ENCODE peak calls at places on chromosomes 6 and 20, in four cellular contexts. One of them, this sample, is unnamed.

GRCh38 chr20:1389703-1390385 is 3.0 kb downstream of the FKBP1A start:
- DNase-seq in esophagus muscularis mucosa: peak; percentile 83
- DNase-seq in suprapubic skin: no peak
- DNase-seq in lung: peak; percentile 60
- DNase-seq in this sample: peak; percentile 89

GRCh38 chr6:56955171-56956155 is 556 bp downstream of the BEND6 start:
- DNase-seq in esophagus muscularis mucosa: no peak
- DNase-seq in suprapubic skin: peak; percentile 84
- DNase-seq in lung: peak; percentile 79
- DNase-seq in this sample: peak; percentile 67

GRCh38 chr20:46959081-46959692 is 64.5 kb downstream of the EYA2 start:
- DNase-seq in esophagus muscularis mucosa: no peak
- DNase-seq in suprapubic skin: no peak
- DNase-seq in lung: no peak
- DNase-seq in this sample: no peak

GRCh38 chr6:120451508-120451907 is 882.8 kb downstream of the TBC1D32 start:
- DNase-seq in esophagus muscularis mucosa: no peak
- DNase-seq in suprapubic skin: no peak
- DNase-seq in lung: no peak
- DNase-seq in this sample: no peak

GRCh38 chr6:148947621-148948444 is 201.0 kb downstream of the UST start:
- DNase-seq in esophagus muscularis mucosa: no peak
- DNase-seq in suprapubic skin: peak; percentile 88
- DNase-seq in lung: peak; percentile 83
- DNase-seq in this sample: peak; percentile 83

GRCh38 chr6:42555477-42556457 is 8.1 kb upstream of the UBR2 start:
- DNase-seq in esophagus muscularis mucosa: no peak
- DNase-seq in suprapubic skin: no peak
- DNase-seq in lung: no peak
- DNase-seq in this sample: no peak

GRCh38 chr6:87209812-87210211 is 54.4 kb downstream of the ZNF292 start:
- DNase-seq in esophagus muscularis mucosa: no peak
- DNase-seq in suprapubic skin: no peak
- DNase-seq in lung: no peak
- DNase-seq in this sample: no peak

GRCh38 chr20:10715035-10715434 is 41.2 kb upstream of the JAG1 start:
- DNase-seq in esophagus muscularis mucosa: no peak
- DNase-seq in suprapubic skin: no peak
- DNase-seq in lung: no peak
- DNase-seq in this sample: no peak

GRCh38 chr20:53040678-53041674 is 68.8 kb downstream of the TSHZ2 start:
- DNase-seq in esophagus muscularis mucosa: peak; percentile 91
- DNase-seq in suprapubic skin: no peak
- DNase-seq in lung: no peak
- DNase-seq in this sample: peak; percentile 14

GRCh38 chr6:140370949-140371348 is 996.5 kb upstream of the CITED2 start:
- DNase-seq in esophagus muscularis mucosa: no peak
- DNase-seq in suprapubic skin: no peak
- DNase-seq in lung: no peak
- DNase-seq in this sample: no peak

GRCh38 chr6:15755555-15755954 is 92.7 kb upstream of the DTNBP1 start:
- DNase-seq in esophagus muscularis mucosa: no peak
- DNase-seq in suprapubic skin: no peak
- DNase-seq in lung: no peak
- DNase-seq in this sample: no peak

GRCh38 chr20:20096421-20096820 is 44.1 kb downstream of the CFAP61 start:
- DNase-seq in esophagus muscularis mucosa: no peak
- DNase-seq in suprapubic skin: no peak
- DNase-seq in lung: no peak
- DNase-seq in this sample: no peak

GRCh38 chr6:8157839-8158238 is 55.5 kb upstream of the EEF1E1 start:
- DNase-seq in esophagus muscularis mucosa: no peak
- DNase-seq in suprapubic skin: no peak
- DNase-seq in lung: no peak
- DNase-seq in this sample: no peak

GRCh38 chr6:111975501-111975900 is 78.4 kb upstream of the CCN6 start:
- DNase-seq in esophagus muscularis mucosa: peak; percentile 53
- DNase-seq in suprapubic skin: no peak
- DNase-seq in lung: no peak
- DNase-seq in this sample: no peak

GRCh38 chr6:37827603-37828265 is 8.2 kb downstream of the ZFAND3 start:
- DNase-seq in esophagus muscularis mucosa: no peak
- DNase-seq in suprapubic skin: no peak
- DNase-seq in lung: no peak
- DNase-seq in this sample: no peak

GRCh38 chr6:75486850-75487568 is 6.6 kb downstream of the FILIP1 start:
- DNase-seq in esophagus muscularis mucosa: no peak
- DNase-seq in suprapubic skin: no peak
- DNase-seq in lung: no peak
- DNase-seq in this sample: no peak

GRCh38 chr6:27617046-27617687 is 144.3 kb upstream of the ZNF184 start:
- DNase-seq in esophagus muscularis mucosa: no peak
- DNase-seq in suprapubic skin: no peak
- DNase-seq in lung: no peak
- DNase-seq in this sample: no peak

GRCh38 chr6:70145178-70145577 is 157.7 kb downstream of the COL9A1 start:
- DNase-seq in esophagus muscularis mucosa: no peak
- DNase-seq in suprapubic skin: no peak
- DNase-seq in lung: no peak
- DNase-seq in this sample: no peak

GRCh38 chr20:60206259-60206658 is 248.0 kb downstream of the CDH26 start:
- DNase-seq in esophagus muscularis mucosa: peak; percentile 55
- DNase-seq in suprapubic skin: no peak
- DNase-seq in lung: no peak
- DNase-seq in this sample: peak; percentile 51

GRCh38 chr20:2246081-2246491 is 49.7 kb upstream of the TGM3 start:
- DNase-seq in esophagus muscularis mucosa: no peak
- DNase-seq in suprapubic skin: no peak
- DNase-seq in lung: no peak
- DNase-seq in this sample: no peak

GRCh38 chr20:32052792-32053362 is 835 bp downstream of the HCK start:
- DNase-seq in esophagus muscularis mucosa: no peak
- DNase-seq in suprapubic skin: no peak
- DNase-seq in lung: peak; percentile 69
- DNase-seq in this sample: peak; percentile 30

GRCh38 chr6:89297695-89298351 is 17.3 kb downstream of the GABRR2 start:
- DNase-seq in esophagus muscularis mucosa: peak; percentile 80
- DNase-seq in suprapubic skin: no peak
- DNase-seq in lung: no peak
- DNase-seq in this sample: no peak

GRCh38 chr6:44072452-44072958 is 54.7 kb downstream of the MRPL14 start:
- DNase-seq in esophagus muscularis mucosa: no peak
- DNase-seq in suprapubic skin: no peak
- DNase-seq in lung: no peak
- DNase-seq in this sample: no peak

GRCh38 chr6:75757295-75757694 is 8.3 kb downstream of the MYO6 start:
- DNase-seq in esophagus muscularis mucosa: no peak
- DNase-seq in suprapubic skin: no peak
- DNase-seq in lung: no peak
- DNase-seq in this sample: no peak

GRCh38 chr6:122803056-122803695 is 14.1 kb downstream of the SMPDL3A start:
- DNase-seq in esophagus muscularis mucosa: no peak
- DNase-seq in suprapubic skin: no peak
- DNase-seq in lung: no peak
- DNase-seq in this sample: no peak

GRCh38 chr6:80543598-80544181 is 437.2 kb downstream of the BCKDHB start:
- DNase-seq in esophagus muscularis mucosa: no peak
- DNase-seq in suprapubic skin: no peak
- DNase-seq in lung: no peak
- DNase-seq in this sample: no peak

GRCh38 chr20:4973330-4974097 is 27.8 kb downstream of the SLC23A2 start:
- DNase-seq in esophagus muscularis mucosa: no peak
- DNase-seq in suprapubic skin: no peak
- DNase-seq in lung: peak; percentile 39
- DNase-seq in this sample: peak; percentile 89

GRCh38 chr6:11675610-11676009 is 103.0 kb downstream of the ADTRP start:
- DNase-seq in esophagus muscularis mucosa: no peak
- DNase-seq in suprapubic skin: no peak
- DNase-seq in lung: no peak
- DNase-seq in this sample: no peak

GRCh38 chr6:117441824-117442264 is 16.1 kb upstream of the ROS1 start:
- DNase-seq in esophagus muscularis mucosa: no peak
- DNase-seq in suprapubic skin: no peak
- DNase-seq in lung: no peak
- DNase-seq in this sample: no peak

GRCh38 chr20:62774762-62775161 is 21.5 kb upstream of the MRGBP start:
- DNase-seq in esophagus muscularis mucosa: no peak
- DNase-seq in suprapubic skin: no peak
- DNase-seq in lung: no peak
- DNase-seq in this sample: no peak

GRCh38 chr6:135922746-135923145 is 71.2 kb downstream of the PDE7B start:
- DNase-seq in esophagus muscularis mucosa: no peak
- DNase-seq in suprapubic skin: no peak
- DNase-seq in lung: no peak
- DNase-seq in this sample: peak; percentile 69

GRCh38 chr6:84258268-84258667 is 30.8 kb upstream of the CEP162 start:
- DNase-seq in esophagus muscularis mucosa: no peak
- DNase-seq in suprapubic skin: no peak
- DNase-seq in lung: no peak
- DNase-seq in this sample: no peak

DNA sequence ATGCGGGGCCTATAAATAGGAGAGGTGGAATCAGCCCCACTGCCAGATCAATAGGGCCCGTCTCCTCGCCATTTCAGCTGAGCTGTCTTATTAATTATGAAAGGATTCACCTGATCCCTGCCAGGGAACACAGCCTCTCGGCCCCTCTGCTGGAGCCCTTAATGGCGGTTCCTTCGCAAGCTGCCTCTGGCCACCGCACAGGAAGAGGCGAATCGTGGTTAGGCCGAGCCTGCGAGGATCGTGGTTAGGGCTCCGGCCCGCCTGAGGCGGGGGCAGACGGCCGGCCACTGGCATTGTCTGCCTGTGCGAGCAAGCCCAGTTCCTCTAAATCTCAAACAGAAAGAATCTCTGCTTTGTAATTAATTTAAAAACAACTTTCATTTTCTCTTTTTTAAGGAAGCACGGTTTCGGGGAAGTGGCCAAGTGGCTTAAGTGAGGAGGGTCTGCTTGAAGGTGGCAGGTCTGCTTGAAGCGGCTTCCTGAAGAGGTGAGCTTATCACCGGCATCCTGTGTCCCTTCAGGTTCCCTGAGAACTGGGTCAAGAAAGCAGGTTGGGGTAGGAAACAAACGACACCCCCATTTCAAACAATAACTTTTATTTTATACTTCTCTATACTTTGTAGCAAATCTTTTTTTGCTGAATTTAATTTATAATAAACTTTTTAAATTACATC is 9.2 kb downstream of the NRN1 start:
- DNase-seq in esophagus muscularis mucosa: no peak
- DNase-seq in suprapubic skin: no peak
- DNase-seq in lung: no peak
- DNase-seq in this sample: no peak
- H3K27me3 ChIP-seq in esophagus muscularis mucosa: peaks cover 79% of the 10 kb centered on the region
- H3K27me3 ChIP-seq in suprapubic skin: peaks cover 98% of the 10 kb centered on the region
- H3K27me3 ChIP-seq in lung: no peaks in the 10 kb centered on the region
- H3K27me3 ChIP-seq in this sample: peaks cover 73% of the 10 kb centered on the region

DNA sequence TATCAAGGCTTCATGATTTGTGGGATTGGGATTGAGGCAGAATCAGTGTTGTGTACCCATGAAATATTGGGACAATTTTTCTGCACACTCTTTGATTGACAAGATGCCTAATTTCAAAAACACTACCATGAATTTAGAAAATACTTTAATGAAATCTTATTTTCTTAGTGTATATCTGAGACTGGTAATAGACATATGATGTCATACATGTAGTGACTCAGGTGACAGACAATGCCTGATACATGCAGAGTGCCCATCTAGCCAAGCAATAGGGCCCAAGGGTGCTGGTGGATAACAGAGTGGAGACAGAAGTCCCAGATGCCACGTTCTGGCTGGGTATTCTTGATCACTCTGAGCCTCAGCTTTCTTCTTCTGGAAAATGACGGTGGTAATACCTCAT is 279.6 kb upstream of the ARID1B start:
- DNase-seq in esophagus muscularis mucosa: no peak
- DNase-seq in suprapubic skin: no peak
- DNase-seq in lung: no peak
- DNase-seq in this sample: no peak
- H3K27me3 ChIP-seq in esophagus muscularis mucosa: no peaks in the 10 kb centered on the region
- H3K27me3 ChIP-seq in suprapubic skin: no peaks in the 10 kb centered on the region
- H3K27me3 ChIP-seq in lung: no peaks in the 10 kb centered on the region
- H3K27me3 ChIP-seq in this sample: no peaks in the 10 kb centered on the region

GRCh38 chr20:22074635-22075034 is 369.2 kb downstream of the PAX1 start:
- DNase-seq in esophagus muscularis mucosa: no peak
- DNase-seq in suprapubic skin: no peak
- DNase-seq in lung: no peak
- DNase-seq in this sample: no peak

GRCh38 chr20:22070546-22070945 is 365.1 kb downstream of the PAX1 start:
- DNase-seq in esophagus muscularis mucosa: no peak
- DNase-seq in suprapubic skin: no peak
- DNase-seq in lung: no peak
- DNase-seq in this sample: no peak
- H3K27me3 ChIP-seq in esophagus muscularis mucosa: no peaks in the 10 kb centered on the region
- H3K27me3 ChIP-seq in suprapubic skin: no peaks in the 10 kb centered on the region
- H3K27me3 ChIP-seq in lung: no peaks in the 10 kb centered on the region
- H3K27me3 ChIP-seq in this sample: no peaks in the 10 kb centered on the region

GRCh38 chr20:25061821-25062530 is 4.0 kb upstream of the ACSS1 start:
- DNase-seq in esophagus muscularis mucosa: no peak
- DNase-seq in suprapubic skin: no peak
- DNase-seq in lung: no peak
- DNase-seq in this sample: no peak

GRCh38 chr20:25059487-25059820 is 1.5 kb upstream of the ACSS1 start:
- DNase-seq in esophagus muscularis mucosa: no peak
- DNase-seq in suprapubic skin: no peak
- DNase-seq in lung: no peak
- DNase-seq in this sample: peak; percentile 2

GRCh38 chr20:25059866-25060465 is 2.0 kb upstream of the ACSS1 start:
- DNase-seq in esophagus muscularis mucosa: no peak
- DNase-seq in suprapubic skin: no peak
- DNase-seq in lung: no peak
- DNase-seq in this sample: no peak

GRCh38 chr20:25062841-25063240 is 4.9 kb upstream of the ACSS1 start:
- DNase-seq in esophagus muscularis mucosa: no peak
- DNase-seq in suprapubic skin: no peak
- DNase-seq in lung: no peak
- DNase-seq in this sample: no peak

GRCh38 chr20:25061103-25061799 is 3.3 kb upstream of the ACSS1 start:
- DNase-seq in esophagus muscularis mucosa: no peak
- DNase-seq in suprapubic skin: no peak
- DNase-seq in lung: no peak
- DNase-seq in this sample: no peak
- H3K27me3 ChIP-seq in esophagus muscularis mucosa: no peaks in the 10 kb centered on the region
- H3K27me3 ChIP-seq in suprapubic skin: peaks cover 7% of the 10 kb centered on the region
- H3K27me3 ChIP-seq in lung: no peaks in the 10 kb centered on the region
- H3K27me3 ChIP-seq in this sample: no peaks in the 10 kb centered on the region

GRCh38 chr6:149978610-149979009 is 14.9 kb downstream of the ULBP1 start:
- DNase-seq in esophagus muscularis mucosa: no peak
- DNase-seq in suprapubic skin: no peak
- DNase-seq in lung: no peak
- DNase-seq in this sample: no peak
- H3K27me3 ChIP-seq in esophagus muscularis mucosa: peaks cover 7% of the 10 kb centered on the region
- H3K27me3 ChIP-seq in suprapubic skin: peaks cover 81% of the 10 kb centered on the region
- H3K27me3 ChIP-seq in lung: no peaks in the 10 kb centered on the region
- H3K27me3 ChIP-seq in this sample: no peaks in the 10 kb centered on the region

This sample was measured in thyroid gland.